ENCODE peak calls at places on chromosomes 3 and 15, in six cellular contexts. Y is kidney tubule cell; M is stimulated activated CD4-positive, alpha-beta T cell treated with anti-CD3 and anti-CD28 coated beads, Interleukin-15, amount 100 ng/mL, for 1 hour; G is Kasumi-1; H is COR-L47; D is HEK293T. R is an unnamed sample.

GRCh38 chr3:29065211-29065785 is 215.6 kb upstream of the RBMS3 start:
- DNase-seq in Y (peak; percentile 99), M (no peak), G (no peak), H (peak; percentile 78), D (peak; percentile 34), R (peak; percentile 83)

GRCh38 chr3:102113421-102114041 is 264.2 kb downstream of the NFKBIZ start:
- DNase-seq in Y (peak; percentile 100), M (no peak), G (no peak), H (no peak), D (no peak), R (no peak)

GRCh38 chr15:32705450-32705849 is 12.4 kb upstream of the GREM1 start:
- DNase-seq in Y (no peak), M (no peak), G (no peak), H (no peak), D (no peak), R (no peak)

GRCh38 chr3:45946307-45946706 is 3.0 kb downstream of the CXCR6 start:
- DNase-seq in Y (peak; percentile 11), M (no peak), G (no peak), H (no peak), D (no peak), R (no peak)

GRCh38 chr15:39304201-39304841 is 276.6 kb upstream of the THBS1 start:
- DNase-seq in Y (no peak), M (no peak), G (no peak), H (no peak), D (no peak), R (no peak)

GRCh38 chr3:8445861-8446260 is 55.8 kb upstream of the LMCD1 start:
- DNase-seq in Y (peak; percentile 84), M (no peak), G (no peak), H (no peak), D (no peak), R (no peak)

GRCh38 chr3:151268267-151269235 is 9.8 kb downstream of the P2RY14 start:
- DNase-seq in Y (no peak), M (no peak), G (no peak), H (no peak), D (no peak), R (no peak)

GRCh38 chr15:46714959-46715358 is 1002.3 kb upstream of the SEMA6D start:
- DNase-seq in Y (no peak), M (no peak), G (no peak), H (peak; percentile 68), D (no peak), R (no peak)

GRCh38 chr3:178950676-178951075 is 120.9 kb downstream of the ZMAT3 start:
- DNase-seq in Y (peak; percentile 53), M (no peak), G (no peak), H (no peak), D (no peak), R (no peak)

GRCh38 chr15:42457445-42458442 is 33.2 kb downstream of the ZNF106 start:
- DNase-seq in Y (peak; percentile 73), M (no peak), G (no peak), H (no peak), D (no peak), R (no peak)

GRCh38 chr3:154090116-154090420 is 31.1 kb upstream of the ARHGEF26 start:
- DNase-seq in Y (no peak), M (no peak), G (no peak), H (no peak), D (no peak), R (no peak)

GRCh38 chr15:63306480-63307073 is 29.2 kb downstream of the APH1B start:
- DNase-seq in Y (peak; percentile 74), M (no peak), G (no peak), H (no peak), D (no peak), R (no peak)

GRCh38 chr3:184716652-184717607 is 5.1 kb upstream of the MAGEF1 start:
- DNase-seq in Y (no peak), M (no peak), G (peak; percentile 3), H (no peak), D (no peak), R (no peak)

GRCh38 chr3:125398952-125399351 is 23.8 kb upstream of the ZNF148 start:
- DNase-seq in Y (peak; percentile 33), M (no peak), G (no peak), H (peak; percentile 21), D (no peak), R (no peak)

GRCh38 chr3:125313060-125313635 is 62.0 kb downstream of the ZNF148 start:
- DNase-seq in Y (peak; percentile 87), M (no peak), G (no peak), H (no peak), D (no peak), R (no peak)

GRCh38 chr3:27090265-27091041 is 278.7 kb downstream of the NEK10 start:
- DNase-seq in Y (no peak), M (no peak), G (no peak), H (no peak), D (no peak), R (no peak)

GRCh38 chr3:123154346-123154985 is 47.3 kb upstream of the SEC22A start:
- DNase-seq in Y (no peak), M (no peak), G (peak; percentile 47), H (no peak), D (no peak), R (no peak)

GRCh38 chr3:127141921-127142730 is 50.8 kb upstream of the PRR23E start:
- DNase-seq in Y (peak; percentile 46), M (no peak), G (no peak), H (peak; percentile 93), D (no peak), R (no peak)

GRCh38 chr3:45640724-45641361 is 46.3 kb downstream of the LIMD1 start:
- DNase-seq in Y (peak; percentile 8), M (no peak), G (no peak), H (no peak), D (no peak), R (no peak)

GRCh38 chr3:184443364-184443763 is 63.5 kb downstream of the CHRD start:
- DNase-seq in Y (peak; percentile 43), M (no peak), G (no peak), H (no peak), D (no peak), R (no peak)

GRCh38 chr15:91572110-91572509 is 281.4 kb upstream of the SLCO3A1 start:
- DNase-seq in Y (peak; percentile 60), M (no peak), G (no peak), H (peak; percentile 99), D (no peak), R (no peak)

GRCh38 chr3:114624676-114625181 is 330.9 kb downstream of the TIGIT start:
- DNase-seq in Y (peak; percentile 98), M (no peak), G (no peak), H (no peak), D (peak; percentile 25), R (peak; percentile 83)

GRCh38 chr3:178545337-178545736 is 9.1 kb downstream of the KCNMB2 start:
- DNase-seq in Y (no peak), M (no peak), G (no peak), H (no peak), D (no peak), R (no peak)

GRCh38 chr15:88574646-88575045 is 28.2 kb upstream of the DET1 start:
- DNase-seq in Y (no peak), M (no peak), G (no peak), H (peak; percentile 11), D (no peak), R (no peak)

GRCh38 chr3:117921908-117922456 is 1112.7 kb downstream of the IGSF11 start:
- DNase-seq in Y (no peak), M (no peak), G (no peak), H (no peak), D (no peak), R (no peak)

GRCh38 chr15:65530318-65531111 is at the start of gene HACD3:
- DNase-seq in Y (peak; percentile 88), M (peak; percentile 80), G (peak; percentile 75), H (peak; percentile 88), D (peak; percentile 97), R (peak; percentile 76)

GRCh38 chr3:193816656-193817311 is 223.8 kb downstream of the OPA1 start:
- DNase-seq in Y (peak; percentile 22), M (no peak), G (no peak), H (peak; percentile 94), D (peak; percentile 10), R (no peak)

GRCh38 chr3:129378949-129379348 is 49.5 kb downstream of the EFCAB12 start:
- DNase-seq in Y (no peak), M (no peak), G (no peak), H (no peak), D (no peak), R (no peak)

GRCh38 chr3:105327662-105328337 is 38.9 kb upstream of the ALCAM start:
- DNase-seq in Y (no peak), M (no peak), G (no peak), H (no peak), D (no peak), R (no peak)

GRCh38 chr15:88257311-88257901 is 867 bp upstream of the NTRK3 start:
- DNase-seq in Y (no peak), M (no peak), G (no peak), H (no peak), D (no peak), R (no peak)

GRCh38 chr3:49158108-49158709 is 7.9 kb downstream of the CCDC71 start:
- DNase-seq in Y (peak; percentile 22), M (peak; percentile 31), G (peak; percentile 41), H (no peak), D (no peak), R (peak; percentile 37)

GRCh38 chr3:183306798-183307671 is 54.0 kb downstream of the B3GNT5 start:
- DNase-seq in Y (peak; percentile 98), M (no peak), G (peak; percentile 97), H (no peak), D (peak; percentile 9), R (no peak)

GRCh38 chr3:29610781-29611180 is 329.9 kb downstream of the RBMS3 start:
- DNase-seq in Y (no peak), M (no peak), G (no peak), H (no peak), D (no peak), R (no peak)

GRCh38 chr3:177051419-177051818 is 145.9 kb downstream of the TBL1XR1 start:
- DNase-seq in Y (no peak), M (no peak), G (no peak), H (no peak), D (no peak), R (no peak)

GRCh38 chr3:54349231-54349647 is 226.9 kb downstream of the CACNA2D3 start:
- DNase-seq in Y (no peak), M (no peak), G (no peak), H (no peak), D (no peak), R (no peak)

GRCh38 chr3:160049570-160049969 is 60.9 kb downstream of the IL12A start:
- DNase-seq in Y (no peak), M (no peak), G (no peak), H (no peak), D (no peak), R (no peak)

GRCh38 chr15:101189708-101190107 is 62.1 kb downstream of the CHSY1 start:
- DNase-seq in Y (no peak), M (no peak), G (no peak), H (no peak), D (no peak), R (no peak)